ENCODE peak calls at places on chromosomes 4 and X, in nine cellular contexts. F, B, L, H, Z, M, U, Q and I are unnamed samples.

GRCh38 chr4:138035781-138036258 is 206.3 kb downstream of the SLC7A11 start:
- DNase-seq in F (no peak), L (peak; percentile 54), H (no peak), M (peak; percentile 81), Q (no peak), B (no peak), Z (no peak), U (no peak), I (no peak)

GRCh38 chr4:107283587-107284559 is 247.8 kb upstream of the DKK2 start:
- DNase-seq in L (peak; percentile 90), Q (no peak), H (no peak), B (peak; percentile 64), F (peak; percentile 90), Z (no peak), U (no peak), M (peak; percentile 95), I (no peak)

GRCh38 chr4:22515888-22516541 is at the start of gene ADGRA3:
- DNase-seq in L (peak; percentile 38), B (peak; percentile 62), F (no peak), M (peak; percentile 51), H (peak; percentile 87), Z (peak; percentile 88), U (peak; percentile 90), Q (peak; percentile 91), I (peak; percentile 32)

GRCh38 chrX:118520858-118521206 is 25.2 kb downstream of the DOCK11 start:
- DNase-seq in B (no peak), Q (no peak), F (no peak), M (no peak), H (no peak), L (no peak), U (no peak), Z (no peak), I (no peak)

GRCh38 chrX:151488677-151489076 is 74.8 kb upstream of the PASD1 start:
- DNase-seq in B (no peak), M (no peak), Q (no peak), U (no peak), Z (no peak), L (no peak), H (no peak), F (no peak), I (no peak)

GRCh38 chr4:87019243-87019817 is 84.5 kb downstream of the AFF1 start:
- DNase-seq in U (no peak), Q (no peak), F (no peak), H (no peak), M (no peak), Z (no peak), B (no peak), L (no peak), I (no peak)

GRCh38 chr4:57403591-57403990 is 293.4 kb upstream of the IGFBP7 start:
- DNase-seq in L (no peak), U (no peak), B (no peak), H (no peak), M (no peak), Q (no peak), F (no peak), Z (no peak), I (no peak)

GRCh38 chr4:10741221-10741620 is 56.7 kb upstream of the CLNK start:
- DNase-seq in L (no peak), M (peak; percentile 17), U (no peak), Z (no peak), B (no peak), F (no peak), H (no peak), Q (no peak), I (no peak)

GRCh38 chrX:2492536-2493218 is 8.1 kb downstream of the DHRSX start:
- DNase-seq in H (no peak), L (no peak), B (peak; percentile 5), F (no peak), M (no peak), Q (no peak), U (peak; percentile 37), Z (peak; percentile 51), I (peak; percentile 31)

GRCh38 chrX:139113682-139114081 is 402.2 kb upstream of the FGF13 start:
- DNase-seq in M (no peak), U (no peak), L (no peak), Z (no peak), Q (no peak), B (no peak), H (no peak), F (no peak), I (no peak)

GRCh38 chrX:6225307-6226052 is 3.2 kb downstream of the NLGN4X start:
- DNase-seq in Q (no peak), B (no peak), L (no peak), M (no peak), F (no peak), H (no peak), U (no peak), Z (no peak), I (no peak)

GRCh38 chrX:6228720-6229119 is at the start of gene NLGN4X:
- DNase-seq in M (no peak), H (no peak), Z (no peak), L (no peak), F (no peak), Q (no peak), U (no peak), B (no peak), I (peak; percentile 39)

GRCh38 chrX:6226646-6227444 is 1.8 kb downstream of the NLGN4X start:
- DNase-seq in Z (no peak), L (no peak), M (no peak), Q (peak; percentile 70), U (no peak), B (no peak), F (no peak), H (no peak), I (peak; percentile 10)

GRCh38 chrX:6227445-6227820 is 1.2 kb downstream of the NLGN4X start:
- DNase-seq in H (no peak), Q (no peak), L (no peak), F (no peak), M (no peak), U (no peak), Z (no peak), B (no peak), I (no peak)

DNA sequence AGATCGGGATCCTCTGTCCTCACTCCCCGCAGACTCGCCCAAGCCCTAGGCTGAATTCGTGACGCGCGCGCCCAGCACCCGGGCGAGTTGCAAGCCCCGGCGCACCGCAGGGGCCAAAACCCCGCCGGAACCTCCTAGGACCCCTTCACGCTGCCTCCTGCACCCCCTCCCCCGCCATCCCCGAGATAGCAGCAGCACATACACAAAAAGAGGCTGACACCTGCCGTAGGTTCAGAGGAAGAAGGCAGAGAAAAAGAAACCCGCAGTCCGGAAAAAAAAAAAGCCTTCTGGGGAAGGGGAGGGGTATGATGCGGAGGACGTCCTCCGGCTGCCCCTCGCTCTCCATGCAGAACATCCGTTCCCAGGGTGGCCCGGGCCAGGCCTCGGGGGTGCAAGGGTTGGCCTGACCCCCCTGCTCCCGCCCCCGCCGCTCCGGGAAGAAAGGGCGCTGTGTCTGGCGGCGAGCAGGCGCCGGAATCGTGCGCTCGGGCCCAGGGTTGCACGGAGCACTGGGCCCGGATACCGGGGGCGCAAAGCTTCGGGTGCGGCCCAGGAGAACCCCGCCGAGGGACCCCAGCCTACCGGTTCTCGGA is 2.5 kb downstream of the NLGN4X start:
- DNase-seq in Q (peak; percentile 73), L (no peak), H (no peak), U (no peak), Z (no peak), F (no peak), M (no peak), B (no peak), I (no peak)
- H3K27me3 ChIP-seq in Q (no peaks in the 10 kb centered on the region), L (peaks cover 15% of the 10 kb centered on the region), H (peaks cover 12% of the 10 kb centered on the region), U (no peaks in the 10 kb centered on the region), Z (peaks cover 24% of the 10 kb centered on the region), F (no peaks in the 10 kb centered on the region), M (no peaks in the 10 kb centered on the region), B (peaks cover 44% of the 10 kb centered on the region), I (no peaks in the 10 kb centered on the region)

GRCh38 chrX:147378767-147379166 is 533.0 kb upstream of the FMR1 start:
- DNase-seq in F (no peak), H (no peak), B (no peak), Q (no peak), L (no peak), M (no peak), U (no peak), Z (no peak), I (no peak)
- H3K27me3 ChIP-seq in F (no peaks in the 10 kb centered on the region), H (no peaks in the 10 kb centered on the region), B (no peaks in the 10 kb centered on the region), Q (no peaks in the 10 kb centered on the region), L (no peaks in the 10 kb centered on the region), M (no peaks in the 10 kb centered on the region), U (no peaks in the 10 kb centered on the region), Z (no peaks in the 10 kb centered on the region), I (peaks cover 22% of the 10 kb centered on the region)

GRCh38 chrX:48831136-48831908 is 4.1 kb downstream of the PCSK1N start:
- DNase-seq in L (no peak), Q (peak; percentile 74), B (no peak), Z (no peak), F (no peak), H (no peak), U (no peak), M (no peak), I (no peak)

GRCh38 chrX:48834383-48834709 is 1.1 kb downstream of the PCSK1N start:
- DNase-seq in M (no peak), L (no peak), U (no peak), B (no peak), H (no peak), Q (peak; percentile 42), Z (no peak), F (no peak), I (no peak)

GRCh38 chrX:48829016-48829735 is 2.9 kb downstream of the ERAS start:
- DNase-seq in H (no peak), F (no peak), M (no peak), B (no peak), U (no peak), Q (peak; percentile 75), Z (no peak), L (no peak), I (no peak)

GRCh38 chrX:48833531-48834138 is 1.8 kb downstream of the PCSK1N start:
- DNase-seq in M (no peak), H (no peak), Z (no peak), Q (no peak), U (no peak), F (no peak), B (no peak), L (no peak), I (no peak)

DNA sequence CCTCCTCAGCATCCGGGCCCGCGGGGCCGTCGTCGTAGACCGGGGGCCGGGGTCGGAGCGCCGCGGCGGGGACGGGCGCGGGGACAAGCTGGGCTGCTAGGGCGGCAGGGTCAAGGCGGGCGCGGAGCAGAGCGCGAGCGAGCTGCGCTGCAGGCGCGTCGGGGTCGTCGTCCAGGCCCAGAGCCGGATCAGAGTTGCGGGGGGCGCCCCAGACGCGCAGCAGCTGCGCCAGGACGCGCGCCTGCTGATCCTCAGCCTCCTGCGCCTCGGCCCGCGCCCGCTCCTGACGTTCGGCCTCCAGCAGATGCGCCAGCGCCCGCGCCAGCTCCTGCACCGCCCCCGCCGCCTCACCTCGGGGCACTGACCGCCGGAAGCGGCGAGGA is 3.5 kb downstream of the PCSK1N start:
- DNase-seq in F (no peak), U (no peak), Q (peak; percentile 69), B (no peak), H (no peak), L (no peak), M (no peak), Z (no peak), I (no peak)
- H3K27me3 ChIP-seq in F (peaks cover 20% of the 10 kb centered on the region), U (no peaks in the 10 kb centered on the region), Q (no peaks in the 10 kb centered on the region), B (no peaks in the 10 kb centered on the region), H (peaks cover 21% of the 10 kb centered on the region), L (peaks cover 13% of the 10 kb centered on the region), M (peaks cover 50% of the 10 kb centered on the region), Z (peaks cover 26% of the 10 kb centered on the region), I (peaks cover 38% of the 10 kb centered on the region)

DNA sequence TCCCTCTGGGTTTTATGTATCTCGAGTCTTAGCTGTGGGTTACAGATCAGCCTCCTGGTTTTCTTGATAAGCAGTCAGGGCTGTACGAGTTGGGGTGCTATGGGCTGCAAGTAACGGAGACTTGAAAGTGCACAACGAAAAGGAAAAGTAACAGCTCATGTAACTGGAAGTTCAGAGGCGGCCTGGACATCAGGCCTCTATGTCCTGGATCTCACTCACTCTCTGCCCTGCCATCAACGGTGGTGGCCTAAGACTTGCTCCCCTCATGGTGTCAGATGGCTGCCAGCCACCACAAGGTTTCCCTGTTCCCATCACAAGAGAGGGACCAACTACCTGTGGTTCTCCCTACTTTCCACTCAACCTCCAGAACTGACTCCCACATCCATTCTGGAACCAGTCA is 4.8 kb downstream of the PPP2R2C start:
- DNase-seq in Z (no peak), F (no peak), H (no peak), B (no peak), M (no peak), L (no peak), Q (no peak), U (no peak), I (no peak)
- H3K27me3 ChIP-seq in Z (peaks cover 20% of the 10 kb centered on the region), F (peaks cover 39% of the 10 kb centered on the region), H (peaks cover 64% of the 10 kb centered on the region), B (peaks cover 27% of the 10 kb centered on the region), M (peaks cover 40% of the 10 kb centered on the region), L (peaks cover 32% of the 10 kb centered on the region), Q (no peaks in the 10 kb centered on the region), U (peaks cover 36% of the 10 kb centered on the region), I (no peaks in the 10 kb centered on the region)